ENCODE peak calls at places on chromosomes 12 and 14, in ten cellular contexts. H is HCT116, L is tibial nerve, Q is transverse colon, V is A549, P is esophagus muscularis mucosa, Y is body of pancreas, D is GM12892, I is ovary, T is lower leg skin. F is an unnamed sample.

GRCh38 chr12:117169548-117169947 is 20.7 kb downstream of the FBXO21 start:
- DNase-seq in H (no peak), L (no peak), Q (no peak), V (no peak), P (no peak), Y (no peak), D (no peak), I (peak; percentile 86), T (no peak), F (no peak)

GRCh38 chr12:105474672-105475071 is 144.2 kb downstream of the C12orf75 start:
- DNase-seq in H (no peak), L (no peak), Q (no peak), V (no peak), P (no peak), Y (no peak), D (no peak), I (no peak), T (no peak), F (no peak)

GRCh38 chr14:72610831-72611200 is 283.1 kb downstream of the DPF3 start:
- DNase-seq in H (no peak), L (no peak), Q (no peak), V (no peak), P (peak; percentile 87), Y (no peak), D (no peak), I (no peak), T (peak; percentile 59), F (no peak)

GRCh38 chr12:1837541-1838206 is 17.3 kb downstream of the LRTM2 start:
- DNase-seq in H (no peak), L (no peak), Q (no peak), V (no peak), P (no peak), Y (no peak), D (no peak), I (no peak), T (no peak), F (no peak)

GRCh38 chr12:92543359-92543758 is 159.4 kb upstream of the PLEKHG7 start:
- DNase-seq in H (no peak), L (no peak), Q (peak; percentile 29), V (no peak), P (no peak), Y (peak; percentile 71), D (no peak), I (no peak), T (no peak), F (no peak)

GRCh38 chr12:5581616-5582367 is 149.9 kb downstream of the NTF3 start:
- DNase-seq in H (no peak), L (no peak), Q (no peak), V (no peak), P (no peak), Y (no peak), D (no peak), I (no peak), T (no peak), F (no peak)

GRCh38 chr14:37778135-37778943 is 182.9 kb downstream of the TTC6 start:
- DNase-seq in H (no peak), L (no peak), Q (no peak), V (no peak), P (no peak), Y (no peak), D (no peak), I (no peak), T (no peak), F (no peak)

GRCh38 chr14:72737560-72737943 is 156.3 kb downstream of the DPF3 start:
- DNase-seq in H (no peak), L (no peak), Q (no peak), V (no peak), P (no peak), Y (no peak), D (no peak), I (no peak), T (no peak), F (no peak)

DNA sequence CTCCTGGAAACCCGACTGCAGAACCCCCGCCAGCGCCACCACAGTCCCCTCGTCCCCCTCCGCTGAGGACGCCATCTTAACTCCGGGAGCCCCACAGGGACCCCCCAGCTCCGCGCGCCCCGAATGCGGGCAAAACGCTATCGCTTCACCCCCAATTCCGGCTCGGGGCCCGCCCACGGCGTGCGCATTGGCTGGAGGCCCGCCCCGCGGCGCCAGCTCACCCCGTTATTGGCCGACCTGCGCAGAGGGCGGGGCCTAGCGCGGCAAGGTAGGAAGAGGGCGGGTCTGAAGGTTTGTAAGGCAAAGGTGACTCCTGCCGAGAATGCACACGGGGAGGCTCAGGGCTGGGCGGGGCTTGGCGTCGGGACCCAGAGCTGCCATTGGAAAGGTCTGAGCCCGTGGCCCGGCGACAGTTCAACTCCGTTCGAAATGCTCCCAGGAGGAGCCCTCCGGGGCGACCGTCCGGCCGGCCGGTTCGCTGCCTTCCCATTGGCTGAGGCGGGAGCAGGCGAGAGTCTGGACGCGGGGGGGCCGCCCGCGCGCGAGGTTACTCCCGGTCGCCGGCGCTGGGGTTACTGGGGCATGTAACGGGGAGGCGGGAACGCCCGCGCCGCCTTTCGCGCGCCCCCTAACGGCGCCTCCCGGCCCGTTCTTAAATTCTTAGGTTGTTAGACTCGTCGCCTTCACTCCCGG is at the start of gene LPCAT3:
- DNase-seq in H (peak; percentile 90), L (peak; percentile 95), Q (peak; percentile 98), V (peak; percentile 94), P (peak; percentile 99), Y (peak; percentile 98), D (peak; percentile 90), I (peak; percentile 97), T (peak; percentile 100), F (peak; percentile 92)
- TF ChIP-seq POLR2A in H (no peak), L (no peak), Q (peak; percentile 90), V (peak; percentile 72), P (peak; percentile 82), Y (peak; percentile 78), D (peak; percentile 81), I (peak; percentile 78), T (no peak), F (peak; percentile 67)

GRCh38 chr12:77387214-77387613 is 321.8 kb upstream of the E2F7 start:
- DNase-seq in H (no peak), L (no peak), Q (no peak), V (no peak), P (no peak), Y (no peak), D (no peak), I (no peak), T (no peak), F (no peak)
- TF ChIP-seq POLR2A in H (no peak), L (no peak), Q (no peak), V (no peak), P (no peak), Y (no peak), D (no peak), I (no peak), T (no peak), F (no peak)

GRCh38 chr14:56219666-56220413 is 101.6 kb downstream of the PELI2 start:
- DNase-seq in H (no peak), L (no peak), Q (no peak), V (no peak), P (no peak), Y (peak; percentile 43), D (no peak), I (no peak), T (no peak), F (no peak)

GRCh38 chr14:56221392-56222128 is 103.3 kb downstream of the PELI2 start:
- DNase-seq in H (no peak), L (no peak), Q (no peak), V (no peak), P (no peak), Y (no peak), D (no peak), I (no peak), T (no peak), F (no peak)

GRCh38 chr14:56216631-56217379 is 98.6 kb downstream of the PELI2 start:
- DNase-seq in H (no peak), L (peak; percentile 59), Q (peak; percentile 51), V (no peak), P (no peak), Y (peak; percentile 61), D (no peak), I (peak; percentile 63), T (peak; percentile 91), F (no peak)

GRCh38 chr14:56215180-56215579 is 97.0 kb downstream of the PELI2 start:
- DNase-seq in H (no peak), L (no peak), Q (no peak), V (no peak), P (no peak), Y (no peak), D (no peak), I (no peak), T (no peak), F (no peak)

GRCh38 chr14:56217380-56218045 is 99.3 kb downstream of the PELI2 start:
- DNase-seq in H (no peak), L (no peak), Q (no peak), V (no peak), P (no peak), Y (no peak), D (no peak), I (no peak), T (no peak), F (no peak)
- TF ChIP-seq POLR2A in H (no peak), L (no peak), Q (no peak), V (no peak), P (no peak), Y (no peak), D (no peak), I (no peak), T (no peak), F (no peak)

GRCh38 chr12:81078469-81079196 is 754 bp downstream of the ACSS3 start:
- DNase-seq in H (no peak), L (peak; percentile 26), Q (no peak), V (no peak), P (no peak), Y (peak; percentile 35), D (no peak), I (peak; percentile 56), T (no peak), F (no peak)

GRCh38 chr12:81083018-81083417 is 5.1 kb downstream of the ACSS3 start:
- DNase-seq in H (no peak), L (no peak), Q (no peak), V (no peak), P (no peak), Y (no peak), D (no peak), I (no peak), T (no peak), F (no peak)

GRCh38 chr12:81079280-81080076 is 1.6 kb downstream of the ACSS3 start:
- DNase-seq in H (no peak), L (no peak), Q (no peak), V (no peak), P (no peak), Y (no peak), D (no peak), I (no peak), T (no peak), F (no peak)

GRCh38 chr12:81081726-81082125 is 3.8 kb downstream of the ACSS3 start:
- DNase-seq in H (no peak), L (no peak), Q (no peak), V (no peak), P (no peak), Y (no peak), D (no peak), I (no peak), T (no peak), F (no peak)

DNA sequence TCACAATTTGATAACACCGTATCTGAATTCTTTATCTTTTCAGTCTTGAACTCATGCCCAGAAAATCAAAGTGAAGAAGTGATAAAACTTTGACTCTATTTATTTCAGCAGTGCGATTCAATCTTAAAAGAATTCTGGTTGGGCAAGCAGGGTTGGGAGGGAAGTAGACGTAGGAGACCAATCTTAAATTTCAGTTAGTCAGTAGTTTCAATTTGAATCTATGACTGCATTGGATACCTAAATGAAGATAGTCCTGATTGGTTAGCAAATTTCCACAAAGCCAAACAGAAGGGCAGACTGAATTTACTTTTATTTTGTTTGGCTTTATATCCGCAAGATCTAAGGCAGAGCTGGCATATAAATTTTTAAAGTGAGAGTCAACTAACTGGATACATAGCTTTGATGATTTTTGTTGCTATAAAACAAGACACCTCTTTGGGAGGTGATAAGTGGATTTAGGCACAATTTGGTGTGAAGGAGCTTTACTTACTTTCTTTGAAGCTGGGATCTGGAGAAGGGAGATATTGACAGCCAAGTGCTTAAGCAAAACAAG is 2.6 kb downstream of the ACSS3 start:
- DNase-seq in H (no peak), L (no peak), Q (no peak), V (no peak), P (no peak), Y (no peak), D (no peak), I (no peak), T (no peak), F (no peak)
- TF ChIP-seq POLR2A in H (no peak), L (no peak), Q (no peak), V (no peak), P (no peak), Y (no peak), D (no peak), I (no peak), T (no peak), F (no peak)